ENCODE peak calls at places on chromosomes 7 and 10, in eight cellular contexts. X is stimulated activated effector memory CD8-positive, alpha-beta T cell treated with anti-CD3 and anti-CD28 coated beads, Interleukin-12 subunit alpha, Interleukin-12 subunit beta, amount 100 ng/mL, for 72 hours; E is neuronal stem cell; Y is iPS DF 6.9; Q is GM23248; S is stimulated activated CD8-positive, alpha-beta memory T cell treated with anti-CD3 and anti-CD28 coated beads, Interleukin-4, amount 100 ng/mL, for 48 hours; O is CD4-positive, CD25-positive, alpha-beta regulatory T cell; Z is RPMI8226. N is an unnamed sample.
A peak's percentile ranks its signal among the peaks of the same experiment; 100 is the strongest.

GRCh38 chr10:119203006-119203405 is 4.4 kb upstream of the GRK5 start:
- DNase-seq in X (no peak), S (no peak), Q (peak; percentile 74), Z (no peak), Y (no peak), E (no peak), O (no peak), N (no peak)

GRCh38 chr10:47257396-47258120 is 42.4 kb upstream of the GDF10 start:
- DNase-seq in X (no peak), E (no peak), Z (no peak), O (no peak), S (no peak), Y (no peak), Q (peak; percentile 58), N (no peak)

GRCh38 chr10:42864575-42864974 is 82.0 kb downstream of the BMS1 start:
- DNase-seq in Y (no peak), S (no peak), Z (no peak), E (no peak), Q (peak; percentile 28), X (no peak), O (no peak), N (no peak)

GRCh38 chr10:6399241-6399701 is 180.8 kb downstream of the PRKCQ start:
- DNase-seq in Q (no peak), X (no peak), O (no peak), Y (no peak), E (no peak), S (no peak), Z (peak; percentile 75), N (no peak)

GRCh38 chr10:16439294-16439693 is 2.5 kb downstream of the PTER start:
- DNase-seq in X (no peak), Z (no peak), Q (peak; percentile 62), O (no peak), Y (no peak), S (no peak), E (no peak), N (no peak)

GRCh38 chr10:86868353-86868752 is 89.1 kb downstream of the MMRN2 start:
- DNase-seq in O (no peak), E (peak; percentile 39), X (no peak), Z (no peak), Y (peak; percentile 74), Q (no peak), S (no peak), N (no peak)

GRCh38 chr7:51141451-51141971 is 175.1 kb downstream of the COBL start:
- DNase-seq in E (peak; percentile 26), Z (no peak), X (no peak), Y (no peak), O (no peak), Q (peak; percentile 77), S (no peak), N (peak; percentile 1)

GRCh38 chr10:34145751-34146150 is 669.3 kb downstream of the PARD3 start:
- DNase-seq in Y (no peak), S (no peak), Q (peak; percentile 49), Z (no peak), O (no peak), X (no peak), E (no peak), N (no peak)

GRCh38 chr10:68202965-68203358 is 29.0 kb downstream of the ATOH7 start:
- DNase-seq in X (no peak), S (peak; percentile 28), O (no peak), Q (peak; percentile 94), E (no peak), Y (no peak), Z (no peak), N (no peak)

GRCh38 chr10:45238896-45239295 is 76.5 kb downstream of the OR13A1 start:
- DNase-seq in Z (no peak), Q (no peak), S (no peak), O (no peak), X (no peak), E (no peak), Y (no peak), N (no peak)

GRCh38 chr10:88831709-88832108 is 19.9 kb downstream of the ANKRD22 start:
- DNase-seq in X (peak; percentile 16), Z (no peak), O (peak; percentile 33), Y (no peak), S (peak; percentile 52), Q (no peak), E (no peak), N (no peak)

GRCh38 chr10:122128357-122128756 is 139.4 kb downstream of the TACC2 start:
- DNase-seq in S (no peak), O (no peak), Y (no peak), X (no peak), Z (no peak), Q (peak; percentile 91), E (no peak), N (no peak)

GRCh38 chr10:109895095-109895818 is 28.1 kb downstream of the XPNPEP1 start:
- DNase-seq in O (no peak), E (no peak), Q (peak; percentile 61), Z (no peak), X (no peak), S (no peak), Y (no peak), N (no peak)

GRCh38 chr7:132614428-132615076 is 38.3 kb upstream of the PLXNA4 start:
- DNase-seq in S (no peak), Q (peak; percentile 40), O (no peak), Z (no peak), Y (no peak), E (peak; percentile 9), X (no peak), N (no peak)

GRCh38 chr10:27188259-27188658 is 33.1 kb downstream of the MASTL start:
- DNase-seq in E (no peak), Y (no peak), Q (no peak), X (no peak), O (no peak), S (no peak), Z (no peak), N (no peak)

GRCh38 chr10:3239066-3239919 is 66.7 kb upstream of the PITRM1 start:
- DNase-seq in X (peak; percentile 69), Z (peak; percentile 62), O (peak; percentile 56), E (peak; percentile 46), Y (peak; percentile 54), S (peak; percentile 84), Q (peak; percentile 78), N (no peak)

GRCh38 chr10:80079312-80079613 is 798 bp downstream of the TMEM254 start:
- DNase-seq in Q (no peak), S (no peak), X (no peak), E (no peak), O (no peak), Z (no peak), Y (no peak), N (no peak)

GRCh38 chr10:49068209-49068608 is 47.1 kb downstream of the VSTM4 start:
- DNase-seq in Y (no peak), Q (no peak), S (no peak), X (no peak), O (no peak), Z (no peak), E (no peak), N (no peak)

GRCh38 chr7:155986497-155987160 is 174.4 kb upstream of the SHH start:
- DNase-seq in Y (no peak), Z (no peak), E (no peak), Q (no peak), X (no peak), S (no peak), O (no peak), N (no peak)

GRCh38 chr7:151110236-151110940 is 24.1 kb downstream of the AGAP3 start:
- DNase-seq in S (no peak), Q (no peak), O (no peak), X (no peak), E (no peak), Z (no peak), Y (no peak), N (peak; percentile 19)

GRCh38 chr10:22986771-22987542 is 59.1 kb downstream of the ARMC3 start:
- DNase-seq in O (no peak), S (no peak), E (no peak), Q (peak; percentile 59), Z (peak; percentile 23), X (no peak), Y (no peak), N (no peak)

N was measured in T1000.